ENCODE peak calls at places on chromosomes 4 and X, in ten cellular contexts. F is HCT116; H is bronchial epithelial cell; O is Caco-2; P is mammary epithelial cell; W is lower leg skin; I is CD8-positive, alpha-beta T cell; M is psoas muscle; E is GM10248; B is spleen. D is an unnamed sample.

GRCh38 chr4:154049457-154050181 is 260.7 kb upstream of the SFRP2 start:
- DNase-seq in F (peak), H (peak), O (peak), P (peak), W (peak), I (no peak), M (no peak), E (no peak), B (no peak), D (peak)

GRCh38 chr4:10296730-10297129 is 160.5 kb downstream of the ZNF518B start:
- DNase-seq in F (no peak), H (no peak), O (no peak), P (peak), W (peak), I (no peak), M (no peak), E (no peak), B (no peak), D (no peak)

GRCh38 chrX:153416781-153417180 is 5.5 kb downstream of the ZFP92 start:
- DNase-seq in F (no peak), H (no peak), O (no peak), P (no peak), W (no peak), I (no peak), M (peak), E (no peak), B (no peak), D (no peak)

GRCh38 chr4:129581305-129581704 is 485.4 kb downstream of the C4orf33 start:
- DNase-seq in F (no peak), H (no peak), O (no peak), P (no peak), W (no peak), I (no peak), M (no peak), E (no peak), B (no peak), D (no peak)

GRCh38 chrX:33183366-33183765 is 28.0 kb downstream of the DMD start:
- DNase-seq in F (no peak), H (no peak), O (no peak), P (peak), W (no peak), I (no peak), M (peak), E (no peak), B (no peak), D (peak)

GRCh38 chrX:130028196-130028595 is 45.8 kb downstream of the BCORL1 start:
- DNase-seq in F (peak), H (peak), O (no peak), P (peak), W (peak), I (peak), M (peak), E (peak), B (peak), D (peak)

GRCh38 chr4:4260185-4260751 is 12.2 kb upstream of the TMEM128 start:
- DNase-seq in F (peak), H (peak), O (no peak), P (peak), W (no peak), I (no peak), M (no peak), E (peak), B (no peak), D (no peak)

GRCh38 chrX:11791090-11791489 is 33.1 kb downstream of the MSL3 start:
- DNase-seq in F (no peak), H (no peak), O (no peak), P (no peak), W (no peak), I (no peak), M (no peak), E (no peak), B (no peak), D (no peak)

GRCh38 chr4:48047421-48047844 is 30.9 kb downstream of the NIPAL1 start:
- DNase-seq in F (no peak), H (no peak), O (no peak), P (no peak), W (no peak), I (peak), M (no peak), E (peak), B (no peak), D (no peak)

GRCh38 chr4:120007171-120007894 is 59.3 kb downstream of the MAD2L1 start:
- DNase-seq in F (no peak), H (peak), O (no peak), P (peak), W (no peak), I (no peak), M (no peak), E (no peak), B (no peak), D (peak)

GRCh38 chrX:136896121-136896914 is 15.8 kb upstream of the RBMX start:
- DNase-seq in F (no peak), H (no peak), O (no peak), P (no peak), W (no peak), I (no peak), M (no peak), E (no peak), B (no peak), D (no peak)

GRCh38 chr4:8378101-8378724 is 62.3 kb downstream of the ACOX3 start:
- DNase-seq in F (no peak), H (no peak), O (no peak), P (no peak), W (no peak), I (no peak), M (no peak), E (no peak), B (no peak), D (no peak)

GRCh38 chrX:14291626-14292025 is 237.7 kb upstream of the GLRA2 start:
- DNase-seq in F (no peak), H (no peak), O (no peak), P (no peak), W (no peak), I (no peak), M (no peak), E (no peak), B (no peak), D (no peak)

GRCh38 chr4:22454955-22455354 is 60.9 kb downstream of the ADGRA3 start:
- DNase-seq in F (no peak), H (no peak), O (no peak), P (no peak), W (no peak), I (no peak), M (no peak), E (no peak), B (no peak), D (no peak)

GRCh38 chr4:26753642-26754041 is 107.0 kb upstream of the STIM2 start:
- DNase-seq in F (no peak), H (peak), O (no peak), P (no peak), W (no peak), I (no peak), M (peak), E (no peak), B (no peak), D (no peak)

GRCh38 chr4:145352438-145353145 is 129.1 kb upstream of the SMAD1 start:
- DNase-seq in F (no peak), H (no peak), O (no peak), P (no peak), W (no peak), I (no peak), M (no peak), E (no peak), B (no peak), D (no peak)

GRCh38 chr4:8838911-8839431 is 32.7 kb downstream of the HMX1 start:
- DNase-seq in F (no peak), H (no peak), O (peak), P (no peak), W (no peak), I (no peak), M (peak), E (no peak), B (no peak), D (no peak)

GRCh38 chr4:109559625-109559982 is 442 bp upstream of the MCUB start:
- DNase-seq in F (no peak), H (no peak), O (no peak), P (no peak), W (no peak), I (peak), M (peak), E (no peak), B (peak), D (no peak)

GRCh38 chr4:39933689-39934590 is 43.8 kb downstream of the PDS5A start:
- DNase-seq in F (no peak), H (no peak), O (no peak), P (no peak), W (no peak), I (no peak), M (no peak), E (no peak), B (no peak), D (no peak)

GRCh38 chr4:64533159-64533558 is 123.9 kb upstream of the TECRL start:
- DNase-seq in F (no peak), H (no peak), O (no peak), P (no peak), W (no peak), I (no peak), M (no peak), E (no peak), B (no peak), D (no peak)

GRCh38 chrX:134172588-134173259 is 64.3 kb upstream of the CCDC160 start:
- DNase-seq in F (no peak), H (no peak), O (no peak), P (no peak), W (no peak), I (no peak), M (peak), E (peak), B (peak), D (peak)

GRCh38 chr4:101415962-101416361 is 68.6 kb upstream of the PPP3CA start:
- DNase-seq in F (no peak), H (no peak), O (no peak), P (no peak), W (no peak), I (no peak), M (no peak), E (no peak), B (peak), D (no peak)
- TF ChIP-seq CTCF in F (no peak), H (no peak), O (no peak), P (no peak), W (no peak), I (no peak), M (no peak), E (no peak), B (no peak), D (no peak)

DNA sequence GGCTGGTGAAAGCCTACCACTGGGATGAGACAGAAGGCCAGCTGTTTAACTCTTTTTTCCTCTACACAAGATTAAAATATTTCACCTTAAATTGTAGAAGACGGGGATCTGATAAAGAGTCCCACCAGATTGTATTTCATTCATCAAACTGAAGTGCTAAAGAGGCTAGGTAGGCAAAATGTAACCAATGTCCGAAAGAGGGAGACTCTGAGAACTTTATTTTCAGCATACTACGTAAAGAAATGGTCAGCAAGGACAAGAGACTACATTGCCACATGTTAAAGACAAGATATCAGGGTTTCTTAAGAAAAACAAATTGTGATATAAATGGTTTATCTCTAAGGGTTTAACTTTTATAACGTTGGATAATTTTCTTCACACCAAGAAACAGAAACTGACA is 71.6 kb upstream of the INPP4B start:
- DNase-seq in F (no peak), H (no peak), O (no peak), P (no peak), W (no peak), I (no peak), M (no peak), E (no peak), B (no peak), D (no peak)
- TF ChIP-seq CTCF in F (peak), H (no peak), O (no peak), P (no peak), W (no peak), I (no peak), M (no peak), E (no peak), B (no peak), D (no peak)

GRCh38 chrX:154981116-154981411 is 41.5 kb downstream of the F8 start:
- DNase-seq in F (no peak), H (no peak), O (no peak), P (no peak), W (no peak), I (no peak), M (no peak), E (no peak), B (no peak), D (no peak)
- TF ChIP-seq CTCF in F (no peak), H (no peak), O (no peak), P (no peak), W (no peak), I (no peak), M (no peak), E (no peak), B (no peak), D (no peak)

DNA sequence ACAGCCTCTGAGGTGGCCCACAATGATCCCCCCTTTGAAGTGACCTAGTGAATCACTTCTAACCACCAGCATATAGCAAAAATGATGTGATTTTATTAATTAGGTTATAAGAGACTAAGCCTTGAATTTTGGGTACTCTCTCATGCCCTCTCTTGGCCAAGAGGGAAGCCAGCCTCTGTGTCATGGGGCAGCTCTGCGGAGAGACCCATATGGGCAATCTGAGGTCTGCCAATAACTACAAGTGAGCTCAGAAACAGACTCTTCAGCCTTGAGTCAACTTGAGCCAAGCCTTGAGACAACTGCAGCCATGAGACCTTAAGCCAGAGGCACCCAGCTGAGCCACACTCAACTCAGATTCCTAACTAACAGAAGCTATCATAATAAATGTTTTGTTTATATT is 45.7 kb downstream of the MANBA start:
- DNase-seq in F (no peak), H (no peak), O (no peak), P (no peak), W (no peak), I (no peak), M (no peak), E (no peak), B (no peak), D (no peak)
- TF ChIP-seq CTCF in F (peak), H (peak), O (no peak), P (no peak), W (no peak), I (no peak), M (no peak), E (peak), B (no peak), D (no peak)

DNA sequence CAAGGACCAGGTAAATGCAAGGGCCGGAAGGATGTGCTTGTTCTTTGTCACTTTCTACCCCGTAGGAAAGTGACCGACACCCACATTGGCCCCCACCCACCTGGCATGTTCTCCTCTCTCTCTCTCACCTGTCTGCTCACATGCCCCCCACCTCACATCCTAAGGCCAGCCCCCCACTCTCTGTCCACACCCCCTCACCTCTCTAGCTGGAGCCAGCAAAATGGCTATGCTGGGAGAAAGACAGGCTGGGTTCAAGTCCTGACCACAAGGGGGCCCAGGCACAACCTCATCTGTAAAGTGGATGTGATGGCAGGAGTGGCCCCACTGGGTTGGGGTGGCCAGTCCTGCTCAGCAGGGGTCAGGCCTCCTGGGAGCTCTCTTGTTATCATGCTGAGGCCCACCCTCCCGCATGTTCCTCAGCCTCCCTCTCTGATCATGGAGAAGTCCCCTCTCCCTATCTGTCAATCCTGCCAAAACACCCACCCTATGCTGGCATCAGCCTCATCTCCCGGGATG is 1.7 kb upstream of the PPP2R2C start:
- DNase-seq in F (no peak), H (no peak), O (no peak), P (no peak), W (peak), I (no peak), M (no peak), E (no peak), B (peak), D (peak)
- TF ChIP-seq CTCF in F (peak), H (peak), O (no peak), P (no peak), W (no peak), I (no peak), M (no peak), E (no peak), B (no peak), D (peak)

DNA sequence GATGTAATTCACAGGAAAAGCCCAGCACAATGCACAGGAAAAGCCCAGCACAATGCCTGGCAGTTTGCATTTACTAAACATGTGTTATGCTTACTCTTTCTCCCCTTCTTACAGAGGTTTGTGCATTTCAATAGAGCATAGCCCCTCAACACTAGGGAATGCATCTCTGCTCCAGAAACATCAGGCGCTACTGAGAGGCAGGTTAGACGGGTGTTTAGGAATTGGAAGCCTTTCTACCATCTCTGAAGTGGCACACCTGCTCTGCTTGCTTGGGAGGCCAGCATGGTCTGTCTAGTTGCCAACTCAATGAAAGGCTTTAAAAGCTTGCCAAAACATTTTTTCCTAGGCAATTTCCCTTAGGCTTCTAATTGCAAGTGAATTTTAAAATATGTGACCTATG is 55.7 kb downstream of the GRID2 start:
- DNase-seq in F (no peak), H (no peak), O (no peak), P (no peak), W (no peak), I (no peak), M (no peak), E (no peak), B (no peak), D (no peak)
- TF ChIP-seq CTCF in F (no peak), H (no peak), O (no peak), P (no peak), W (no peak), I (no peak), M (no peak), E (no peak), B (no peak), D (no peak)

GRCh38 chrX:4674028-4674782 is 960.8 kb upstream of the PRKX start:
- DNase-seq in F (no peak), H (peak), O (no peak), P (peak), W (no peak), I (no peak), M (no peak), E (no peak), B (no peak), D (peak)

GRCh38 chrX:4671344-4671743 is 957.9 kb upstream of the PRKX start:
- DNase-seq in F (no peak), H (no peak), O (no peak), P (no peak), W (no peak), I (no peak), M (no peak), E (no peak), B (no peak), D (no peak)

GRCh38 chrX:4670606-4671005 is 957.2 kb upstream of the PRKX start:
- DNase-seq in F (no peak), H (no peak), O (no peak), P (no peak), W (no peak), I (no peak), M (no peak), E (no peak), B (no peak), D (peak)

GRCh38 chrX:4668802-4669536 is 955.5 kb upstream of the PRKX start:
- DNase-seq in F (no peak), H (peak), O (no peak), P (no peak), W (no peak), I (no peak), M (no peak), E (no peak), B (no peak), D (no peak)
- TF ChIP-seq CTCF in F (no peak), H (no peak), O (no peak), P (no peak), W (no peak), I (no peak), M (no peak), E (no peak), B (no peak), D (no peak)

GRCh38 chrX:132022863-132023116 is 312 bp upstream of the STK26 start:
- DNase-seq in F (no peak), H (no peak), O (no peak), P (no peak), W (no peak), I (no peak), M (no peak), E (no peak), B (no peak), D (no peak)

GRCh38 chrX:132025085-132025484 is 2.0 kb downstream of the STK26 start:
- DNase-seq in F (no peak), H (no peak), O (no peak), P (no peak), W (no peak), I (no peak), M (no peak), E (no peak), B (no peak), D (no peak)

GRCh38 chrX:132023896-132024386 is 839 bp downstream of the STK26 start:
- DNase-seq in F (no peak), H (peak), O (no peak), P (peak), W (no peak), I (peak), M (peak), E (peak), B (peak), D (peak)

GRCh38 chrX:132023117-132023895 is at the start of gene STK26:
- DNase-seq in F (peak), H (peak), O (peak), P (peak), W (peak), I (peak), M (peak), E (peak), B (peak), D (peak)

DNA sequence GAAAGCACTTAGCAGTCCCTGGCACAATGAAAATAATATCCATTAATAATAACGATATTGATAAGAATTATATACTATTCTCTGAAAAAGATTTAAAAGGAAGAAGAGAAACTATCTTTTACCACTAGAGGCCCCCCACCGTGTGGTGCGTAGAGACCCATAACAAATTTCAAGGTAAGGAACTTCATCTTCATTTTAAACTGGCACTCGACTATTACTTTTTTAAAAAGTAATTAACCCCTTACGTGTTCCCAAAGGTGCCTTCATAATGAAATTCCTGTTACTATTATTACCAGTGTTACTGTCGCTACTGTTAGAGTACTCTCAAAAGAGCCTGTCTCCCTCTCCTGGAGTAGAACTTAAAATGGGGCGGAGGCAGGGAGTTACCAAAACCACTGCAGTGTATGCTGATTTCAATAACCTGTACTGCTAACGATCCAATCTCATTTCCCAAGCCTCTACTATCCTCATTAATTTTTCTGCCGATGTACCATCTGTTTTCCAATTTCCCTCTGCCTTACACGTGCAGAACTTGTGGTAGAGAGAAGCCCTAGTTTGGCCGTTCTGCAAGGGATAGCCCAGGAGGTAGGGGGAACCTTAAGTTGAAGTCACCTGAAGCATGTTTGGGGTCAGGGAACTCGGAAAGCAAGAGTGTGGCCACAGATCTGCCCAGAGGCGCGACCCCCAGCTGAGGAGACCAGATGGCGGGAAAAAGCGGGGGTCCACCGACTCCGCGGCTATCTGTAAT is 813 bp upstream of the STK26 start:
- DNase-seq in F (no peak), H (peak), O (no peak), P (peak), W (no peak), I (no peak), M (peak), E (no peak), B (no peak), D (no peak)
- TF ChIP-seq CTCF in F (peak), H (no peak), O (no peak), P (peak), W (no peak), I (peak), M (no peak), E (no peak), B (no peak), D (peak)

D was measured in Calu3.